ENCODE peak calls at places on chromosomes 3 and 15, in ten cellular contexts. One of them, this sample, is unnamed.

GRCh38 chr15:100039994-100040393 is 301.8 kb downstream of the ADAMTS17 start:
- DNase-seq in colonic mucosa: no peak
- DNase-seq in COR-L47: no peak
- DNase-seq in dorsolateral prefrontal cortex: no peak
- DNase-seq in NCI-H524: no peak
- DNase-seq in stimulated activated CD8-positive, alpha-beta memory T cell treated with anti-CD3 and anti-CD28 coated beads, Interleukin-15, amount 100 ng/mL, for 1 hour: no peak
- DNase-seq in anterior cingulate cortex: no peak
- DNase-seq in HT1080: no peak
- DNase-seq in AG20443: no peak
- DNase-seq in activated CD4-positive, alpha-beta T cell treated with anti-CD3 and anti-CD28 coated beads, Interleukin-2, amount 50 U/mL, for 1 hour: no peak
- DNase-seq in this sample: no peak

GRCh38 chr3:141648055-141648910 is 89.8 kb upstream of the RNF7 start:
- DNase-seq in anterior cingulate cortex: no peak
- DNase-seq in COR-L47: no peak
- DNase-seq in HT1080: no peak
- DNase-seq in activated CD4-positive, alpha-beta T cell treated with anti-CD3 and anti-CD28 coated beads, Interleukin-2, amount 50 U/mL, for 1 hour: no peak
- DNase-seq in stimulated activated CD8-positive, alpha-beta memory T cell treated with anti-CD3 and anti-CD28 coated beads, Interleukin-15, amount 100 ng/mL, for 1 hour: no peak
- DNase-seq in dorsolateral prefrontal cortex: no peak
- DNase-seq in colonic mucosa: no peak
- DNase-seq in NCI-H524: no peak
- DNase-seq in AG20443: no peak
- DNase-seq in this sample: no peak

GRCh38 chr3:39025222-39025970 is 26.3 kb downstream of the SCN11A start:
- DNase-seq in HT1080: no peak
- DNase-seq in NCI-H524: no peak
- DNase-seq in anterior cingulate cortex: no peak
- DNase-seq in AG20443: no peak
- DNase-seq in colonic mucosa: no peak
- DNase-seq in COR-L47: no peak
- DNase-seq in activated CD4-positive, alpha-beta T cell treated with anti-CD3 and anti-CD28 coated beads, Interleukin-2, amount 50 U/mL, for 1 hour: no peak
- DNase-seq in stimulated activated CD8-positive, alpha-beta memory T cell treated with anti-CD3 and anti-CD28 coated beads, Interleukin-15, amount 100 ng/mL, for 1 hour: no peak
- DNase-seq in dorsolateral prefrontal cortex: no peak
- DNase-seq in this sample: no peak

GRCh38 chr3:43477600-43477999 is 144.2 kb downstream of the ANO10 start:
- DNase-seq in activated CD4-positive, alpha-beta T cell treated with anti-CD3 and anti-CD28 coated beads, Interleukin-2, amount 50 U/mL, for 1 hour: peak
- DNase-seq in colonic mucosa: no peak
- DNase-seq in AG20443: no peak
- DNase-seq in COR-L47: no peak
- DNase-seq in HT1080: no peak
- DNase-seq in NCI-H524: no peak
- DNase-seq in stimulated activated CD8-positive, alpha-beta memory T cell treated with anti-CD3 and anti-CD28 coated beads, Interleukin-15, amount 100 ng/mL, for 1 hour: peak
- DNase-seq in dorsolateral prefrontal cortex: no peak
- DNase-seq in anterior cingulate cortex: no peak
- DNase-seq in this sample: no peak

GRCh38 chr15:40845511-40846284 is 1.9 kb downstream of the SPINT1 start:
- DNase-seq in stimulated activated CD8-positive, alpha-beta memory T cell treated with anti-CD3 and anti-CD28 coated beads, Interleukin-15, amount 100 ng/mL, for 1 hour: no peak
- DNase-seq in anterior cingulate cortex: no peak
- DNase-seq in COR-L47: peak
- DNase-seq in HT1080: peak
- DNase-seq in AG20443: peak
- DNase-seq in NCI-H524: no peak
- DNase-seq in activated CD4-positive, alpha-beta T cell treated with anti-CD3 and anti-CD28 coated beads, Interleukin-2, amount 50 U/mL, for 1 hour: no peak
- DNase-seq in dorsolateral prefrontal cortex: no peak
- DNase-seq in colonic mucosa: peak
- DNase-seq in this sample: no peak

GRCh38 chr3:101513419-101513986 is 491 bp upstream of the SENP7 start:
- DNase-seq in anterior cingulate cortex: no peak
- DNase-seq in NCI-H524: no peak
- DNase-seq in HT1080: no peak
- DNase-seq in activated CD4-positive, alpha-beta T cell treated with anti-CD3 and anti-CD28 coated beads, Interleukin-2, amount 50 U/mL, for 1 hour: no peak
- DNase-seq in dorsolateral prefrontal cortex: no peak
- DNase-seq in stimulated activated CD8-positive, alpha-beta memory T cell treated with anti-CD3 and anti-CD28 coated beads, Interleukin-15, amount 100 ng/mL, for 1 hour: no peak
- DNase-seq in AG20443: no peak
- DNase-seq in COR-L47: no peak
- DNase-seq in colonic mucosa: no peak
- DNase-seq in this sample: no peak

GRCh38 chr15:100919481-100920405 is 586 bp downstream of the LRRK1 start:
- DNase-seq in activated CD4-positive, alpha-beta T cell treated with anti-CD3 and anti-CD28 coated beads, Interleukin-2, amount 50 U/mL, for 1 hour: no peak
- DNase-seq in stimulated activated CD8-positive, alpha-beta memory T cell treated with anti-CD3 and anti-CD28 coated beads, Interleukin-15, amount 100 ng/mL, for 1 hour: no peak
- DNase-seq in HT1080: peak
- DNase-seq in dorsolateral prefrontal cortex: no peak
- DNase-seq in NCI-H524: peak
- DNase-seq in anterior cingulate cortex: no peak
- DNase-seq in colonic mucosa: no peak
- DNase-seq in AG20443: peak
- DNase-seq in COR-L47: no peak
- DNase-seq in this sample: peak

GRCh38 chr15:92000709-92001108 is 147.2 kb downstream of the SLCO3A1 start:
- DNase-seq in NCI-H524: peak
- DNase-seq in COR-L47: peak
- DNase-seq in stimulated activated CD8-positive, alpha-beta memory T cell treated with anti-CD3 and anti-CD28 coated beads, Interleukin-15, amount 100 ng/mL, for 1 hour: no peak
- DNase-seq in dorsolateral prefrontal cortex: no peak
- DNase-seq in anterior cingulate cortex: no peak
- DNase-seq in HT1080: no peak
- DNase-seq in activated CD4-positive, alpha-beta T cell treated with anti-CD3 and anti-CD28 coated beads, Interleukin-2, amount 50 U/mL, for 1 hour: no peak
- DNase-seq in AG20443: no peak
- DNase-seq in colonic mucosa: no peak
- DNase-seq in this sample: no peak

GRCh38 chr3:108125550-108126071 is 34.8 kb upstream of the CD47 start:
- DNase-seq in dorsolateral prefrontal cortex: no peak
- DNase-seq in stimulated activated CD8-positive, alpha-beta memory T cell treated with anti-CD3 and anti-CD28 coated beads, Interleukin-15, amount 100 ng/mL, for 1 hour: no peak
- DNase-seq in colonic mucosa: no peak
- DNase-seq in activated CD4-positive, alpha-beta T cell treated with anti-CD3 and anti-CD28 coated beads, Interleukin-2, amount 50 U/mL, for 1 hour: peak
- DNase-seq in anterior cingulate cortex: no peak
- DNase-seq in NCI-H524: no peak
- DNase-seq in HT1080: no peak
- DNase-seq in AG20443: no peak
- DNase-seq in COR-L47: peak
- DNase-seq in this sample: no peak

GRCh38 chr3:74636981-74637380 is 22.5 kb upstream of the CNTN3 start:
- DNase-seq in activated CD4-positive, alpha-beta T cell treated with anti-CD3 and anti-CD28 coated beads, Interleukin-2, amount 50 U/mL, for 1 hour: no peak
- DNase-seq in stimulated activated CD8-positive, alpha-beta memory T cell treated with anti-CD3 and anti-CD28 coated beads, Interleukin-15, amount 100 ng/mL, for 1 hour: no peak
- DNase-seq in AG20443: no peak
- DNase-seq in dorsolateral prefrontal cortex: no peak
- DNase-seq in colonic mucosa: no peak
- DNase-seq in COR-L47: no peak
- DNase-seq in anterior cingulate cortex: no peak
- DNase-seq in NCI-H524: no peak
- DNase-seq in HT1080: no peak
- DNase-seq in this sample: no peak

GRCh38 chr3:87218560-87218959 is 8.5 kb upstream of the CHMP2B start:
- DNase-seq in stimulated activated CD8-positive, alpha-beta memory T cell treated with anti-CD3 and anti-CD28 coated beads, Interleukin-15, amount 100 ng/mL, for 1 hour: no peak
- DNase-seq in colonic mucosa: no peak
- DNase-seq in AG20443: no peak
- DNase-seq in activated CD4-positive, alpha-beta T cell treated with anti-CD3 and anti-CD28 coated beads, Interleukin-2, amount 50 U/mL, for 1 hour: no peak
- DNase-seq in NCI-H524: no peak
- DNase-seq in HT1080: no peak
- DNase-seq in COR-L47: no peak
- DNase-seq in anterior cingulate cortex: no peak
- DNase-seq in dorsolateral prefrontal cortex: no peak
- DNase-seq in this sample: no peak

GRCh38 chr3:23041918-23042696 is 161.0 kb upstream of the UBE2E2 start:
- DNase-seq in colonic mucosa: no peak
- DNase-seq in NCI-H524: no peak
- DNase-seq in anterior cingulate cortex: no peak
- DNase-seq in dorsolateral prefrontal cortex: no peak
- DNase-seq in activated CD4-positive, alpha-beta T cell treated with anti-CD3 and anti-CD28 coated beads, Interleukin-2, amount 50 U/mL, for 1 hour: no peak
- DNase-seq in HT1080: peak
- DNase-seq in COR-L47: no peak
- DNase-seq in stimulated activated CD8-positive, alpha-beta memory T cell treated with anti-CD3 and anti-CD28 coated beads, Interleukin-15, amount 100 ng/mL, for 1 hour: no peak
- DNase-seq in AG20443: peak
- DNase-seq in this sample: no peak

GRCh38 chr3:50978991-50979667 is 304.4 kb downstream of the DOCK3 start:
- DNase-seq in dorsolateral prefrontal cortex: no peak
- DNase-seq in colonic mucosa: no peak
- DNase-seq in NCI-H524: peak
- DNase-seq in anterior cingulate cortex: no peak
- DNase-seq in COR-L47: no peak
- DNase-seq in activated CD4-positive, alpha-beta T cell treated with anti-CD3 and anti-CD28 coated beads, Interleukin-2, amount 50 U/mL, for 1 hour: no peak
- DNase-seq in stimulated activated CD8-positive, alpha-beta memory T cell treated with anti-CD3 and anti-CD28 coated beads, Interleukin-15, amount 100 ng/mL, for 1 hour: no peak
- DNase-seq in HT1080: peak
- DNase-seq in AG20443: no peak
- DNase-seq in this sample: no peak

GRCh38 chr15:67033521-67033920 is 31.9 kb upstream of the SMAD3 start:
- DNase-seq in HT1080: no peak
- DNase-seq in NCI-H524: peak
- DNase-seq in COR-L47: no peak
- DNase-seq in anterior cingulate cortex: no peak
- DNase-seq in AG20443: no peak
- DNase-seq in colonic mucosa: no peak
- DNase-seq in activated CD4-positive, alpha-beta T cell treated with anti-CD3 and anti-CD28 coated beads, Interleukin-2, amount 50 U/mL, for 1 hour: peak
- DNase-seq in stimulated activated CD8-positive, alpha-beta memory T cell treated with anti-CD3 and anti-CD28 coated beads, Interleukin-15, amount 100 ng/mL, for 1 hour: no peak
- DNase-seq in dorsolateral prefrontal cortex: no peak
- DNase-seq in this sample: peak

GRCh38 chr15:100108846-100109245 is 232.9 kb downstream of the ADAMTS17 start:
- DNase-seq in COR-L47: no peak
- DNase-seq in HT1080: no peak
- DNase-seq in activated CD4-positive, alpha-beta T cell treated with anti-CD3 and anti-CD28 coated beads, Interleukin-2, amount 50 U/mL, for 1 hour: no peak
- DNase-seq in stimulated activated CD8-positive, alpha-beta memory T cell treated with anti-CD3 and anti-CD28 coated beads, Interleukin-15, amount 100 ng/mL, for 1 hour: no peak
- DNase-seq in AG20443: no peak
- DNase-seq in NCI-H524: no peak
- DNase-seq in anterior cingulate cortex: no peak
- DNase-seq in dorsolateral prefrontal cortex: no peak
- DNase-seq in colonic mucosa: no peak
- DNase-seq in this sample: no peak

GRCh38 chr3:138051946-138052802 is 42.2 kb downstream of the CLDN18 start:
- DNase-seq in COR-L47: peak
- DNase-seq in stimulated activated CD8-positive, alpha-beta memory T cell treated with anti-CD3 and anti-CD28 coated beads, Interleukin-15, amount 100 ng/mL, for 1 hour: no peak
- DNase-seq in colonic mucosa: peak
- DNase-seq in anterior cingulate cortex: no peak
- DNase-seq in activated CD4-positive, alpha-beta T cell treated with anti-CD3 and anti-CD28 coated beads, Interleukin-2, amount 50 U/mL, for 1 hour: no peak
- DNase-seq in dorsolateral prefrontal cortex: no peak
- DNase-seq in NCI-H524: peak
- DNase-seq in HT1080: peak
- DNase-seq in AG20443: peak
- DNase-seq in this sample: peak

GRCh38 chr3:63207066-63207590 is 71.0 kb upstream of the SYNPR start:
- DNase-seq in stimulated activated CD8-positive, alpha-beta memory T cell treated with anti-CD3 and anti-CD28 coated beads, Interleukin-15, amount 100 ng/mL, for 1 hour: no peak
- DNase-seq in anterior cingulate cortex: no peak
- DNase-seq in colonic mucosa: no peak
- DNase-seq in HT1080: no peak
- DNase-seq in dorsolateral prefrontal cortex: no peak
- DNase-seq in activated CD4-positive, alpha-beta T cell treated with anti-CD3 and anti-CD28 coated beads, Interleukin-2, amount 50 U/mL, for 1 hour: no peak
- DNase-seq in AG20443: no peak
- DNase-seq in COR-L47: no peak
- DNase-seq in NCI-H524: no peak
- DNase-seq in this sample: no peak

GRCh38 chr3:164655462-164655861 is 422.8 kb downstream of the SI start:
- DNase-seq in COR-L47: no peak
- DNase-seq in dorsolateral prefrontal cortex: no peak
- DNase-seq in AG20443: no peak
- DNase-seq in HT1080: no peak
- DNase-seq in stimulated activated CD8-positive, alpha-beta memory T cell treated with anti-CD3 and anti-CD28 coated beads, Interleukin-15, amount 100 ng/mL, for 1 hour: no peak
- DNase-seq in anterior cingulate cortex: no peak
- DNase-seq in colonic mucosa: no peak
- DNase-seq in NCI-H524: no peak
- DNase-seq in activated CD4-positive, alpha-beta T cell treated with anti-CD3 and anti-CD28 coated beads, Interleukin-2, amount 50 U/mL, for 1 hour: no peak
- DNase-seq in this sample: no peak

GRCh38 chr15:65829150-65829764 is 37.2 kb upstream of the DENND4A start:
- DNase-seq in colonic mucosa: no peak
- DNase-seq in activated CD4-positive, alpha-beta T cell treated with anti-CD3 and anti-CD28 coated beads, Interleukin-2, amount 50 U/mL, for 1 hour: no peak
- DNase-seq in NCI-H524: peak
- DNase-seq in HT1080: no peak
- DNase-seq in anterior cingulate cortex: no peak
- DNase-seq in COR-L47: peak
- DNase-seq in dorsolateral prefrontal cortex: no peak
- DNase-seq in stimulated activated CD8-positive, alpha-beta memory T cell treated with anti-CD3 and anti-CD28 coated beads, Interleukin-15, amount 100 ng/mL, for 1 hour: no peak
- DNase-seq in AG20443: no peak
- DNase-seq in this sample: peak

GRCh38 chr3:162892921-162893793 is 1396.5 kb downstream of the OTOL1 start:
- DNase-seq in NCI-H524: no peak
- DNase-seq in activated CD4-positive, alpha-beta T cell treated with anti-CD3 and anti-CD28 coated beads, Interleukin-2, amount 50 U/mL, for 1 hour: no peak
- DNase-seq in COR-L47: no peak
- DNase-seq in dorsolateral prefrontal cortex: no peak
- DNase-seq in anterior cingulate cortex: no peak
- DNase-seq in colonic mucosa: no peak
- DNase-seq in stimulated activated CD8-positive, alpha-beta memory T cell treated with anti-CD3 and anti-CD28 coated beads, Interleukin-15, amount 100 ng/mL, for 1 hour: no peak
- DNase-seq in AG20443: no peak
- DNase-seq in HT1080: no peak
- DNase-seq in this sample: no peak

GRCh38 chr3:43379343-43379742 is 93.0 kb downstream of the SNRK start:
- DNase-seq in NCI-H524: no peak
- DNase-seq in stimulated activated CD8-positive, alpha-beta memory T cell treated with anti-CD3 and anti-CD28 coated beads, Interleukin-15, amount 100 ng/mL, for 1 hour: no peak
- DNase-seq in AG20443: peak
- DNase-seq in activated CD4-positive, alpha-beta T cell treated with anti-CD3 and anti-CD28 coated beads, Interleukin-2, amount 50 U/mL, for 1 hour: no peak
- DNase-seq in colonic mucosa: no peak
- DNase-seq in HT1080: no peak
- DNase-seq in anterior cingulate cortex: no peak
- DNase-seq in COR-L47: no peak
- DNase-seq in dorsolateral prefrontal cortex: no peak
- DNase-seq in this sample: no peak

GRCh38 chr3:192013110-192013509 is 552.1 kb downstream of the PYDC2 start:
- DNase-seq in NCI-H524: no peak
- DNase-seq in stimulated activated CD8-positive, alpha-beta memory T cell treated with anti-CD3 and anti-CD28 coated beads, Interleukin-15, amount 100 ng/mL, for 1 hour: no peak
- DNase-seq in COR-L47: no peak
- DNase-seq in activated CD4-positive, alpha-beta T cell treated with anti-CD3 and anti-CD28 coated beads, Interleukin-2, amount 50 U/mL, for 1 hour: no peak
- DNase-seq in AG20443: no peak
- DNase-seq in anterior cingulate cortex: no peak
- DNase-seq in dorsolateral prefrontal cortex: no peak
- DNase-seq in colonic mucosa: no peak
- DNase-seq in HT1080: no peak
- DNase-seq in this sample: no peak

GRCh38 chr3:59857589-59858346 is 807.9 kb upstream of the CFAP20DC start:
- DNase-seq in COR-L47: peak
- DNase-seq in HT1080: peak
- DNase-seq in dorsolateral prefrontal cortex: peak
- DNase-seq in activated CD4-positive, alpha-beta T cell treated with anti-CD3 and anti-CD28 coated beads, Interleukin-2, amount 50 U/mL, for 1 hour: peak
- DNase-seq in stimulated activated CD8-positive, alpha-beta memory T cell treated with anti-CD3 and anti-CD28 coated beads, Interleukin-15, amount 100 ng/mL, for 1 hour: peak
- DNase-seq in AG20443: peak
- DNase-seq in anterior cingulate cortex: peak
- DNase-seq in colonic mucosa: peak
- DNase-seq in NCI-H524: peak
- DNase-seq in this sample: peak

GRCh38 chr15:52011711-52012144 is 7.3 kb upstream of the MAPK6 start:
- DNase-seq in AG20443: no peak
- DNase-seq in HT1080: no peak
- DNase-seq in activated CD4-positive, alpha-beta T cell treated with anti-CD3 and anti-CD28 coated beads, Interleukin-2, amount 50 U/mL, for 1 hour: no peak
- DNase-seq in stimulated activated CD8-positive, alpha-beta memory T cell treated with anti-CD3 and anti-CD28 coated beads, Interleukin-15, amount 100 ng/mL, for 1 hour: no peak
- DNase-seq in COR-L47: peak
- DNase-seq in anterior cingulate cortex: no peak
- DNase-seq in dorsolateral prefrontal cortex: no peak
- DNase-seq in NCI-H524: no peak
- DNase-seq in colonic mucosa: no peak
- DNase-seq in this sample: no peak

GRCh38 chr3:60552581-60552980 is 698.7 kb downstream of the FHIT start:
- DNase-seq in anterior cingulate cortex: no peak
- DNase-seq in colonic mucosa: no peak
- DNase-seq in HT1080: peak
- DNase-seq in dorsolateral prefrontal cortex: no peak
- DNase-seq in COR-L47: no peak
- DNase-seq in stimulated activated CD8-positive, alpha-beta memory T cell treated with anti-CD3 and anti-CD28 coated beads, Interleukin-15, amount 100 ng/mL, for 1 hour: no peak
- DNase-seq in activated CD4-positive, alpha-beta T cell treated with anti-CD3 and anti-CD28 coated beads, Interleukin-2, amount 50 U/mL, for 1 hour: no peak
- DNase-seq in NCI-H524: no peak
- DNase-seq in AG20443: no peak
- DNase-seq in this sample: no peak

GRCh38 chr3:13358051-13358450 is 62.1 kb downstream of the NUP210 start:
- DNase-seq in AG20443: no peak
- DNase-seq in anterior cingulate cortex: no peak
- DNase-seq in activated CD4-positive, alpha-beta T cell treated with anti-CD3 and anti-CD28 coated beads, Interleukin-2, amount 50 U/mL, for 1 hour: no peak
- DNase-seq in dorsolateral prefrontal cortex: no peak
- DNase-seq in stimulated activated CD8-positive, alpha-beta memory T cell treated with anti-CD3 and anti-CD28 coated beads, Interleukin-15, amount 100 ng/mL, for 1 hour: no peak
- DNase-seq in HT1080: no peak
- DNase-seq in colonic mucosa: no peak
- DNase-seq in COR-L47: no peak
- DNase-seq in NCI-H524: no peak
- DNase-seq in this sample: no peak

GRCh38 chr3:106212658-106213222 is 343.9 kb upstream of the CBLB start:
- DNase-seq in COR-L47: no peak
- DNase-seq in dorsolateral prefrontal cortex: no peak
- DNase-seq in stimulated activated CD8-positive, alpha-beta memory T cell treated with anti-CD3 and anti-CD28 coated beads, Interleukin-15, amount 100 ng/mL, for 1 hour: no peak
- DNase-seq in activated CD4-positive, alpha-beta T cell treated with anti-CD3 and anti-CD28 coated beads, Interleukin-2, amount 50 U/mL, for 1 hour: no peak
- DNase-seq in HT1080: no peak
- DNase-seq in anterior cingulate cortex: no peak
- DNase-seq in colonic mucosa: no peak
- DNase-seq in NCI-H524: no peak
- DNase-seq in AG20443: no peak
- DNase-seq in this sample: no peak

GRCh38 chr15:28945626-28946215 is 59.9 kb downstream of the APBA2 start:
- DNase-seq in dorsolateral prefrontal cortex: no peak
- DNase-seq in AG20443: no peak
- DNase-seq in anterior cingulate cortex: no peak
- DNase-seq in stimulated activated CD8-positive, alpha-beta memory T cell treated with anti-CD3 and anti-CD28 coated beads, Interleukin-15, amount 100 ng/mL, for 1 hour: no peak
- DNase-seq in colonic mucosa: no peak
- DNase-seq in COR-L47: no peak
- DNase-seq in HT1080: no peak
- DNase-seq in NCI-H524: no peak
- DNase-seq in activated CD4-positive, alpha-beta T cell treated with anti-CD3 and anti-CD28 coated beads, Interleukin-2, amount 50 U/mL, for 1 hour: no peak
- DNase-seq in this sample: no peak